ENCODE peak calls at places on chromosomes 5 and 9, in seven cellular contexts. One of them, this sample, is unnamed.

GRCh38 chr5:139969318-139969717 is 73.8 kb downstream of the NRG2 start:
- DNase-seq in dorsolateral prefrontal cortex: no peak
- DNase-seq in AG04450: no peak
- DNase-seq in fibroblast of the conjunctiva: no peak
- DNase-seq in Peyer's patch: no peak
- DNase-seq in HTR-8/SVneo: no peak
- DNase-seq in HEK293T: no peak
- DNase-seq in this sample: no peak

GRCh38 chr5:150001660-150002493 is 1.3 kb downstream of the HMGXB3 start:
- DNase-seq in dorsolateral prefrontal cortex: no peak
- DNase-seq in AG04450: no peak
- DNase-seq in fibroblast of the conjunctiva: peak
- DNase-seq in Peyer's patch: no peak
- DNase-seq in HTR-8/SVneo: peak
- DNase-seq in HEK293T: peak
- DNase-seq in this sample: peak

GRCh38 chr9:137694962-137695875 is 76.4 kb downstream of the EHMT1 start:
- DNase-seq in dorsolateral prefrontal cortex: no peak
- DNase-seq in AG04450: no peak
- DNase-seq in fibroblast of the conjunctiva: no peak
- DNase-seq in Peyer's patch: peak
- DNase-seq in HTR-8/SVneo: peak
- DNase-seq in HEK293T: peak
- DNase-seq in this sample: peak

GRCh38 chr5:69149676-69150010 is 17.3 kb upstream of the CCNB1 start:
- DNase-seq in dorsolateral prefrontal cortex: no peak
- DNase-seq in AG04450: no peak
- DNase-seq in fibroblast of the conjunctiva: no peak
- DNase-seq in Peyer's patch: no peak
- DNase-seq in HTR-8/SVneo: no peak
- DNase-seq in HEK293T: no peak
- DNase-seq in this sample: no peak

GRCh38 chr5:14399054-14399657 is 182.4 kb upstream of the OTULINL start:
- DNase-seq in dorsolateral prefrontal cortex: no peak
- DNase-seq in AG04450: no peak
- DNase-seq in fibroblast of the conjunctiva: peak
- DNase-seq in Peyer's patch: no peak
- DNase-seq in HTR-8/SVneo: peak
- DNase-seq in HEK293T: peak
- DNase-seq in this sample: no peak

GRCh38 chr5:134533115-134533815 is 7.8 kb downstream of the JADE2 start:
- DNase-seq in dorsolateral prefrontal cortex: no peak
- DNase-seq in AG04450: no peak
- DNase-seq in fibroblast of the conjunctiva: peak
- DNase-seq in Peyer's patch: no peak
- DNase-seq in HTR-8/SVneo: no peak
- DNase-seq in HEK293T: no peak
- DNase-seq in this sample: no peak

GRCh38 chr5:143536364-143536763 is 132.9 kb upstream of the NR3C1 start:
- DNase-seq in dorsolateral prefrontal cortex: no peak
- DNase-seq in AG04450: peak
- DNase-seq in fibroblast of the conjunctiva: peak
- DNase-seq in Peyer's patch: no peak
- DNase-seq in HTR-8/SVneo: peak
- DNase-seq in HEK293T: no peak
- DNase-seq in this sample: no peak

GRCh38 chr5:132595624-132596023 is 38.8 kb downstream of the RAD50 start:
- DNase-seq in dorsolateral prefrontal cortex: no peak
- DNase-seq in AG04450: no peak
- DNase-seq in fibroblast of the conjunctiva: no peak
- DNase-seq in Peyer's patch: no peak
- DNase-seq in HTR-8/SVneo: no peak
- DNase-seq in HEK293T: no peak
- DNase-seq in this sample: no peak

GRCh38 chr5:41863871-41864486 is 6.2 kb downstream of the OXCT1 start:
- DNase-seq in dorsolateral prefrontal cortex: no peak
- DNase-seq in AG04450: no peak
- DNase-seq in fibroblast of the conjunctiva: no peak
- DNase-seq in Peyer's patch: no peak
- DNase-seq in HTR-8/SVneo: no peak
- DNase-seq in HEK293T: no peak
- DNase-seq in this sample: no peak

GRCh38 chr5:90689064-90689463 is 130.5 kb downstream of the ADGRV1 start:
- DNase-seq in dorsolateral prefrontal cortex: no peak
- DNase-seq in AG04450: no peak
- DNase-seq in fibroblast of the conjunctiva: no peak
- DNase-seq in Peyer's patch: no peak
- DNase-seq in HTR-8/SVneo: no peak
- DNase-seq in HEK293T: no peak
- DNase-seq in this sample: no peak

GRCh38 chr9:87766697-87767096 is 40.8 kb downstream of the CTSL start:
- DNase-seq in dorsolateral prefrontal cortex: no peak
- DNase-seq in AG04450: no peak
- DNase-seq in fibroblast of the conjunctiva: no peak
- DNase-seq in Peyer's patch: no peak
- DNase-seq in HTR-8/SVneo: no peak
- DNase-seq in HEK293T: no peak
- DNase-seq in this sample: no peak

GRCh38 chr9:86809968-86810367 is 137.3 kb downstream of the GAS1 start:
- DNase-seq in dorsolateral prefrontal cortex: no peak
- DNase-seq in AG04450: no peak
- DNase-seq in fibroblast of the conjunctiva: no peak
- DNase-seq in Peyer's patch: no peak
- DNase-seq in HTR-8/SVneo: no peak
- DNase-seq in HEK293T: no peak
- DNase-seq in this sample: no peak

GRCh38 chr5:19047277-19047676 is 940.7 kb downstream of the CDH18 start:
- DNase-seq in dorsolateral prefrontal cortex: no peak
- DNase-seq in AG04450: no peak
- DNase-seq in fibroblast of the conjunctiva: no peak
- DNase-seq in Peyer's patch: no peak
- DNase-seq in HTR-8/SVneo: no peak
- DNase-seq in HEK293T: no peak
- DNase-seq in this sample: no peak

GRCh38 chr9:72828281-72828731 is 124.5 kb downstream of the ALDH1A1 start:
- DNase-seq in dorsolateral prefrontal cortex: no peak
- DNase-seq in AG04450: no peak
- DNase-seq in fibroblast of the conjunctiva: no peak
- DNase-seq in Peyer's patch: no peak
- DNase-seq in HTR-8/SVneo: no peak
- DNase-seq in HEK293T: no peak
- DNase-seq in this sample: no peak

GRCh38 chr9:122087406-122088200 is 5.5 kb downstream of the TTLL11 start:
- DNase-seq in dorsolateral prefrontal cortex: no peak
- DNase-seq in AG04450: peak
- DNase-seq in fibroblast of the conjunctiva: no peak
- DNase-seq in Peyer's patch: no peak
- DNase-seq in HTR-8/SVneo: no peak
- DNase-seq in HEK293T: no peak
- DNase-seq in this sample: no peak

GRCh38 chr9:9912459-9912858 is 700.3 kb downstream of the PTPRD start:
- DNase-seq in dorsolateral prefrontal cortex: no peak
- DNase-seq in AG04450: no peak
- DNase-seq in fibroblast of the conjunctiva: no peak
- DNase-seq in Peyer's patch: no peak
- DNase-seq in HTR-8/SVneo: no peak
- DNase-seq in HEK293T: no peak
- DNase-seq in this sample: no peak

GRCh38 chr9:125558453-125559084 is 148.4 kb downstream of the MAPKAP1 start:
- DNase-seq in dorsolateral prefrontal cortex: no peak
- DNase-seq in AG04450: peak
- DNase-seq in fibroblast of the conjunctiva: peak
- DNase-seq in Peyer's patch: no peak
- DNase-seq in HTR-8/SVneo: peak
- DNase-seq in HEK293T: peak
- DNase-seq in this sample: peak

GRCh38 chr5:43422143-43422542 is 10.0 kb upstream of the CCL28 start:
- DNase-seq in dorsolateral prefrontal cortex: no peak
- DNase-seq in AG04450: no peak
- DNase-seq in fibroblast of the conjunctiva: no peak
- DNase-seq in Peyer's patch: no peak
- DNase-seq in HTR-8/SVneo: peak
- DNase-seq in HEK293T: no peak
- DNase-seq in this sample: no peak

GRCh38 chr5:156655732-156656131 is 194.4 kb upstream of the PPP1R2B start:
- DNase-seq in dorsolateral prefrontal cortex: no peak
- DNase-seq in AG04450: no peak
- DNase-seq in fibroblast of the conjunctiva: no peak
- DNase-seq in Peyer's patch: no peak
- DNase-seq in HTR-8/SVneo: no peak
- DNase-seq in HEK293T: no peak
- DNase-seq in this sample: no peak

GRCh38 chr9:37909326-37909725 is 5.4 kb upstream of the SLC25A51 start:
- DNase-seq in dorsolateral prefrontal cortex: no peak
- DNase-seq in AG04450: no peak
- DNase-seq in fibroblast of the conjunctiva: no peak
- DNase-seq in Peyer's patch: no peak
- DNase-seq in HTR-8/SVneo: no peak
- DNase-seq in HEK293T: no peak
- DNase-seq in this sample: peak

GRCh38 chr5:84603557-84604185 is 219.0 kb upstream of the EDIL3 start:
- DNase-seq in dorsolateral prefrontal cortex: no peak
- DNase-seq in AG04450: peak
- DNase-seq in fibroblast of the conjunctiva: peak
- DNase-seq in Peyer's patch: no peak
- DNase-seq in HTR-8/SVneo: no peak
- DNase-seq in HEK293T: no peak
- DNase-seq in this sample: no peak

GRCh38 chr9:136107155-136107952 is 11.3 kb downstream of the TMEM250 start:
- DNase-seq in dorsolateral prefrontal cortex: no peak
- DNase-seq in AG04450: no peak
- DNase-seq in fibroblast of the conjunctiva: no peak
- DNase-seq in Peyer's patch: peak
- DNase-seq in HTR-8/SVneo: no peak
- DNase-seq in HEK293T: no peak
- DNase-seq in this sample: no peak

GRCh38 chr9:68913054-68913453 is 100.9 kb downstream of the PRKACG start:
- DNase-seq in dorsolateral prefrontal cortex: no peak
- DNase-seq in AG04450: no peak
- DNase-seq in fibroblast of the conjunctiva: no peak
- DNase-seq in Peyer's patch: no peak
- DNase-seq in HTR-8/SVneo: no peak
- DNase-seq in HEK293T: no peak
- DNase-seq in this sample: no peak

GRCh38 chr9:94607340-94607695 is 13.7 kb upstream of the FBP2 start:
- DNase-seq in dorsolateral prefrontal cortex: no peak
- DNase-seq in AG04450: no peak
- DNase-seq in fibroblast of the conjunctiva: no peak
- DNase-seq in Peyer's patch: no peak
- DNase-seq in HTR-8/SVneo: no peak
- DNase-seq in HEK293T: no peak
- DNase-seq in this sample: no peak

GRCh38 chr5:31626156-31626555 is 12.8 kb upstream of the PDZD2 start:
- DNase-seq in dorsolateral prefrontal cortex: no peak
- DNase-seq in AG04450: no peak
- DNase-seq in fibroblast of the conjunctiva: no peak
- DNase-seq in Peyer's patch: no peak
- DNase-seq in HTR-8/SVneo: no peak
- DNase-seq in HEK293T: no peak
- DNase-seq in this sample: peak

GRCh38 chr9:106596984-106597383 is 266.0 kb upstream of the ZNF462 start:
- DNase-seq in dorsolateral prefrontal cortex: no peak
- DNase-seq in AG04450: no peak
- DNase-seq in fibroblast of the conjunctiva: no peak
- DNase-seq in Peyer's patch: no peak
- DNase-seq in HTR-8/SVneo: no peak
- DNase-seq in HEK293T: no peak
- DNase-seq in this sample: no peak

GRCh38 chr5:72633041-72633445 is 125.8 kb upstream of the ZNF366 start:
- DNase-seq in dorsolateral prefrontal cortex: no peak
- DNase-seq in AG04450: no peak
- DNase-seq in fibroblast of the conjunctiva: peak
- DNase-seq in Peyer's patch: no peak
- DNase-seq in HTR-8/SVneo: no peak
- DNase-seq in HEK293T: no peak
- DNase-seq in this sample: no peak

GRCh38 chr5:90111354-90112070 is 298.0 kb downstream of the CETN3 start:
- DNase-seq in dorsolateral prefrontal cortex: no peak
- DNase-seq in AG04450: no peak
- DNase-seq in fibroblast of the conjunctiva: peak
- DNase-seq in Peyer's patch: no peak
- DNase-seq in HTR-8/SVneo: no peak
- DNase-seq in HEK293T: no peak
- DNase-seq in this sample: no peak

GRCh38 chr5:159705948-159706347 is 210.3 kb upstream of the ADRA1B start:
- DNase-seq in dorsolateral prefrontal cortex: no peak
- DNase-seq in AG04450: no peak
- DNase-seq in fibroblast of the conjunctiva: no peak
- DNase-seq in Peyer's patch: no peak
- DNase-seq in HTR-8/SVneo: no peak
- DNase-seq in HEK293T: no peak
- DNase-seq in this sample: no peak

GRCh38 chr5:138461343-138462125 is 3.7 kb upstream of the EGR1 start:
- DNase-seq in dorsolateral prefrontal cortex: no peak
- DNase-seq in AG04450: peak
- DNase-seq in fibroblast of the conjunctiva: peak
- DNase-seq in Peyer's patch: no peak
- DNase-seq in HTR-8/SVneo: no peak
- DNase-seq in HEK293T: no peak
- DNase-seq in this sample: no peak

GRCh38 chr5:73591102-73591695 is 25.7 kb downstream of the UTP15 start:
- DNase-seq in dorsolateral prefrontal cortex: no peak
- DNase-seq in AG04450: peak
- DNase-seq in fibroblast of the conjunctiva: peak
- DNase-seq in Peyer's patch: no peak
- DNase-seq in HTR-8/SVneo: peak
- DNase-seq in HEK293T: peak
- DNase-seq in this sample: no peak